ENCODE peak calls at places on chromosomes 13 and 19, in four cellular contexts. Z is progenitor cell of endocrine pancreas, G is lung microvascular endothelial cell, T is renal cortical epithelial cell. M is an unnamed sample.

GRCh38 chr13:102972191-102972590 is 94.0 kb downstream of the SLC10A2 start:
- DNase-seq in Z (no peak), T (no peak), G (no peak), M (no peak)

GRCh38 chr19:4636151-4636717 is 3.1 kb upstream of the TNFAIP8L1 start:
- DNase-seq in G (peak), Z (peak), T (no peak), M (peak)

GRCh38 chr13:23505007-23505406 is 65.2 kb upstream of the TNFRSF19 start:
- DNase-seq in T (peak), Z (no peak), G (no peak), M (no peak)

GRCh38 chr13:46160474-46161066 is 21.4 kb downstream of the LCP1 start:
- DNase-seq in G (peak), T (peak), Z (no peak), M (peak)

GRCh38 chr19:41951686-41952172 is 7.4 kb downstream of the RABAC1 start:
- DNase-seq in G (peak), T (peak), Z (peak), M (peak)

GRCh38 chr13:99990045-99990977 is 8.7 kb downstream of the ZIC2 start:
- DNase-seq in Z (no peak), G (no peak), T (no peak), M (no peak)

GRCh38 chr19:10430505-10431253 is 10.3 kb downstream of the PDE4A start:
- DNase-seq in T (no peak), G (peak), Z (no peak), M (no peak)

GRCh38 chr13:35995136-35995535 is 136.0 kb downstream of the DCLK1 start:
- DNase-seq in G (no peak), T (no peak), Z (no peak), M (no peak)

GRCh38 chr19:17847538-17848366 is at the start of gene JAK3:
- DNase-seq in Z (peak), T (peak), G (peak), M (no peak)

GRCh38 chr19:32910874-32911273 is 41.3 kb upstream of the SLC7A9 start:
- DNase-seq in Z (no peak), G (no peak), T (no peak), M (no peak)

GRCh38 chr13:113647351-113648217 is 10.4 kb downstream of the ATP4B start:
- DNase-seq in G (peak), Z (no peak), T (peak), M (peak)

GRCh38 chr13:51833980-51834379 is 11.0 kb downstream of the TMEM272 start:
- DNase-seq in G (no peak), T (no peak), Z (no peak), M (no peak)

GRCh38 chr13:95865080-95865597 is 188.1 kb downstream of the UGGT2 start:
- DNase-seq in G (no peak), T (peak), Z (no peak), M (no peak)

GRCh38 chr13:73913043-73913740 is 221.0 kb downstream of the KLF12 start:
- DNase-seq in T (peak), Z (no peak), G (peak), M (no peak)

GRCh38 chr19:7391218-7391670 is 42.5 kb downstream of the ARHGEF18 start:
- DNase-seq in G (peak), T (peak), Z (no peak), M (no peak)